ENCODE peak calls at places on chromosomes 6 and 20, in nine cellular contexts. J is stimulated activated CD4-positive, alpha-beta T cell treated with anti-CD3 and anti-CD28 coated beads, Interleukin-4, amount 100 ng/mL, for 48 hours; B is substantia nigra; E is dermis blood vessel endothelial cell; A is breast epithelium; G is fibroblast of lung; Z is psoas muscle; I is NCI-H460; Q is stimulated activated CD8-positive, alpha-beta memory T cell treated with anti-CD3 and anti-CD28 coated beads, Interleukin-7, amount 100 ng/mL, for 4 hours. O is an unnamed sample.

GRCh38 chr6:106495014-106495413 is 134.3 kb downstream of the RTN4IP1 start:
- DNase-seq in G (no peak), Q (no peak), I (no peak), A (no peak), B (no peak), Z (no peak), E (no peak), J (no peak), O (no peak)

GRCh38 chr20:49483018-49483705 is 694 bp upstream of the KCNB1 start:
- DNase-seq in B (no peak), J (no peak), A (no peak), Z (no peak), Q (no peak), I (no peak), E (no peak), G (no peak), O (no peak)

GRCh38 chr6:150915868-150916267 is 50.4 kb downstream of the MTHFD1L start:
- DNase-seq in E (no peak), B (no peak), J (no peak), I (no peak), G (peak; percentile 47), A (no peak), Q (no peak), Z (no peak), O (no peak)

GRCh38 chr20:62245911-62246280 is 7.6 kb downstream of the OSBPL2 start:
- DNase-seq in J (no peak), I (no peak), Z (no peak), G (no peak), E (no peak), A (no peak), Q (no peak), B (no peak), O (no peak)

GRCh38 chr6:26328265-26328844 is 36.6 kb upstream of the BTN3A2 start:
- DNase-seq in Q (no peak), Z (no peak), A (no peak), G (no peak), I (no peak), B (no peak), E (no peak), J (no peak), O (no peak)

GRCh38 chr6:133092771-133093170 is 148.4 kb upstream of the EYA4 start:
- DNase-seq in E (no peak), J (no peak), B (no peak), I (no peak), Z (no peak), Q (no peak), A (no peak), G (no peak), O (no peak)

GRCh38 chr6:11179088-11179977 is 53.1 kb downstream of the NEDD9 start:
- DNase-seq in A (no peak), J (no peak), G (no peak), I (no peak), Z (no peak), E (peak; percentile 51), Q (no peak), B (no peak), O (no peak)

GRCh38 chr6:170049641-170050491 is 241.0 kb downstream of the DLL1 start:
- DNase-seq in B (no peak), J (no peak), Z (peak; percentile 89), E (no peak), G (no peak), I (no peak), Q (no peak), A (peak; percentile 67), O (no peak)

GRCh38 chr6:10633216-10633615 is 61.2 kb downstream of the C6orf52 start:
- DNase-seq in Z (no peak), B (no peak), J (no peak), I (no peak), A (no peak), G (peak; percentile 82), E (peak; percentile 81), Q (no peak), O (peak; percentile 86)

GRCh38 chr6:143058987-143059386 is 1.7 kb upstream of the AIG1 start:
- DNase-seq in J (no peak), G (peak; percentile 35), I (no peak), A (no peak), Z (no peak), B (no peak), Q (no peak), E (peak; percentile 7), O (no peak)

GRCh38 chr20:37443596-37443995 is 77.5 kb upstream of the NNAT start:
- DNase-seq in E (no peak), I (no peak), G (no peak), Q (no peak), J (no peak), B (no peak), Z (no peak), A (no peak), O (no peak)

GRCh38 chr6:132813173-132813856 is 1.1 kb upstream of the RPS12 start:
- DNase-seq in I (peak; percentile 26), G (peak; percentile 40), B (peak; percentile 69), A (no peak), J (no peak), E (peak; percentile 62), Z (peak; percentile 42), Q (peak; percentile 19), O (peak; percentile 54)

O was measured in dermis microvascular lymphatic vessel endothelial cell.